ENCODE peak calls at places on chromosomes 4 and X, in seven cellular contexts. F is breast epithelium, K is tibial nerve, G is esophagus squamous epithelium, N is heart left ventricle, X is transverse colon, R is HCT116. A is an unnamed sample. For H3K27me3, the result is how much of the 10 kb centered on the place peaks cover.

GRCh38 chr4:3847211-3847940 is 81.2 kb downstream of the ADRA2C start:
- DNase-seq in F (no peak), K (no peak), G (no peak), N (no peak), X (no peak), R (no peak), A (no peak)

GRCh38 chr4:40675166-40675565 is 45.5 kb upstream of the RBM47 start:
- DNase-seq in F (no peak), K (no peak), G (no peak), N (no peak), X (no peak), R (no peak), A (no peak)

GRCh38 chr4:37132351-37132989 is 112.1 kb upstream of the NWD2 start:
- DNase-seq in F (no peak), K (no peak), G (no peak), N (no peak), X (no peak), R (peak), A (no peak)

GRCh38 chrX:55342533-55343501 is 78.1 kb upstream of the PAGE3 start:
- DNase-seq in F (no peak), K (no peak), G (no peak), N (no peak), X (peak), R (no peak), A (no peak)

GRCh38 chr4:7189066-7189465 is 3.3 kb upstream of the SORCS2 start:
- DNase-seq in F (no peak), K (peak), G (no peak), N (no peak), X (no peak), R (no peak), A (peak)

GRCh38 chrX:153582896-153583295 is 16.0 kb downstream of the CCNQ start:
- DNase-seq in F (peak), K (no peak), G (no peak), N (peak), X (peak), R (no peak), A (no peak)

GRCh38 chrX:32582729-32583128 is 628.6 kb downstream of the DMD start:
- DNase-seq in F (no peak), K (no peak), G (no peak), N (no peak), X (no peak), R (no peak), A (no peak)

GRCh38 chr4:15778191-15778741 is at the start of gene CD38:
- DNase-seq in F (no peak), K (no peak), G (no peak), N (peak), X (peak), R (no peak), A (no peak)

GRCh38 chr4:25088342-25088952 is 57.7 kb upstream of the LGI2 start:
- DNase-seq in F (no peak), K (no peak), G (no peak), N (peak), X (no peak), R (no peak), A (no peak)

GRCh38 chrX:55056820-55057690 is 17.8 kb upstream of the PAGE2B start:
- DNase-seq in F (no peak), K (no peak), G (no peak), N (no peak), X (no peak), R (no peak), A (no peak)

GRCh38 chr4:26204911-26205368 is 115.9 kb upstream of the RBPJ start:
- DNase-seq in F (no peak), K (peak), G (no peak), N (peak), X (no peak), R (no peak), A (no peak)
- H3K27me3 ChIP-seq in F (under half), K (under half), G (under half), N (under half), X (under half), R (under half), A (under half)

GRCh38 chr4:13642576-13642975 is 15.1 kb upstream of the BOD1L1 start:
- DNase-seq in F (no peak), K (no peak), G (no peak), N (no peak), X (no peak), R (no peak), A (no peak)

GRCh38 chr4:13641084-13641483 is 13.6 kb upstream of the BOD1L1 start:
- DNase-seq in F (no peak), K (no peak), G (no peak), N (no peak), X (no peak), R (no peak), A (no peak)

GRCh38 chr4:13645075-13645474 is 17.6 kb upstream of the BOD1L1 start:
- DNase-seq in F (no peak), K (no peak), G (no peak), N (no peak), X (no peak), R (no peak), A (no peak)

GRCh38 chr4:13642163-13642562 is 14.6 kb upstream of the BOD1L1 start:
- DNase-seq in F (no peak), K (no peak), G (no peak), N (no peak), X (no peak), R (no peak), A (no peak)

DNA sequence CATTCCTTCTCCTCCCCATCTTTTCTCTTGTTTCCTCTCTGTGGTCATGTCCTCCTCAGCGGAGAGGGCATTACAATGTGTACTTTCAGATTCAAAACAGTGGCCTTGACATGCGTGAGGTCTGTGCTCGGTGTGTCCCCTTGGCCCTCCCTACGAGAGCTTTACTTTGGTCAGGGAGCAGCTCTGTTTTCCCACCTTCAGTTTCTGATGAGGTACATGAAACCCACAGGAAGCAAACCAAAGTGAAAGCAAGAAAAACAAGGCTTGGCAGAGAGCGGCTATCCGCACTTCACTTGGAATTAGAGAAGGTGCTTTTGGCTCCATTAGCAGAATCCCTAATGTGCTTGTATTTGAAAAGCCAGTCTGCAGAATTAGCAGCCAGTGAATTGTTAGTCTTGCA is 19.5 kb upstream of the BOD1L1 start:
- DNase-seq in F (no peak), K (no peak), G (no peak), N (no peak), X (no peak), R (no peak), A (no peak)
- H3K4me3 ChIP-seq in F (no peak), K (no peak), G (no peak), N (no peak), X (no peak), R (no peak), A (no peak)

GRCh38 chrX:79133897-79134296 is 10.6 kb upstream of the GPR174 start:
- DNase-seq in F (no peak), K (no peak), G (no peak), N (no peak), X (no peak), R (no peak), A (no peak)
- TF ChIP-seq POLR2A in F (no peak), K (no peak), G (no peak), N (no peak), X (no peak), R (no peak), A (no peak)

DNA sequence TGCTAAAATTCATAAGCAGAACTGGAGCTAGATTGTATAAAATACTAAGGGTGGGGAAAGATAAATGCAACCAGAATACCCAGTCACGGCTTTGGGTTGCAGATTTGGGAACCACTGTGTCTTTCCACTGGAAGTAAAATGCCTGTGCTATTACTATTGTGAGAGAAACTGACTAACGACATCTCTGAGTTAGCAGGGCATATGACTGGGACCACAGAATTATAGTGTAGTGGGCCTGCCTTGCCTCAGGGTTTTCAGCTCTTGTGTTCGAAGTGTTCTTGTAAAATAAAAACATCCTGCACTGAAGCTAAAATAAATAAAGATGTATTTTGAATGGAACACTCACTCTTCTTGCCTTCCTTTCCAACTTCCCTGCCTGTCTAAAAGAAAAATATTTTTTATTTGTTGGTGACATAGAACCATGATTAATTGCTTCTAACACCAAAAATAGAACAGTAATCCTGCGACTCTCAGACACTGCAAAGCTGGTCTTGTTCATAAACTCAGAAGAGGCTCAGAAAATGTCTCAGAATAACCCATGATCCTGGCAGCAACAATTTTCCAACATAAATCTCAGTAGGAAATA is 104.1 kb downstream of the FAM47B start:
- DNase-seq in F (no peak), K (no peak), G (no peak), N (no peak), X (no peak), R (no peak), A (no peak)
- H3K27me3 ChIP-seq in F (under half), K (under half), G (under half), N (under half), X (under half), R (under half), A (under half)

GRCh38 chr4:139823746-139824145 is 158.1 kb downstream of the MGST2 start:
- DNase-seq in F (no peak), K (no peak), G (no peak), N (no peak), X (no peak), R (no peak), A (no peak)
- H3K4me3 ChIP-seq in F (no peak), K (no peak), G (no peak), N (no peak), X (no peak), R (no peak), A (no peak)

A was measured in suprapubic skin.